ENCODE peak calls at places on chromosomes 4 and X, in seven cellular contexts. V is osteoblast; N is CD8-positive, alpha-beta memory T cell; I is PC-3; C is AG09309; G is CD8-positive, alpha-beta T cell; T is colonic mucosa. S is an unnamed sample.

GRCh38 chr4:126338572-126338971 is 1023.8 kb downstream of the FAT4 start:
- DNase-seq in V (no peak), N (no peak), I (no peak), C (no peak), G (no peak), T (no peak), S (no peak)

GRCh38 chr4:185128272-185129119 is 14.6 kb upstream of the SLC25A4 start:
- DNase-seq in V (peak; percentile 88), N (peak; percentile 29), I (no peak), C (no peak), G (no peak), T (no peak), S (no peak)

GRCh38 chr4:31613946-31614623 is 893.9 kb downstream of the PCDH7 start:
- DNase-seq in V (no peak), N (no peak), I (no peak), C (no peak), G (no peak), T (no peak), S (no peak)

GRCh38 chrX:53474707-53475106 is 40.5 kb upstream of the HSD17B10 start:
- DNase-seq in V (no peak), N (no peak), I (no peak), C (no peak), G (no peak), T (no peak), S (no peak)

GRCh38 chrX:30620980-30621716 is 32.1 kb upstream of the GK start:
- DNase-seq in V (peak; percentile 90), N (no peak), I (peak; percentile 78), C (peak; percentile 74), G (no peak), T (no peak), S (peak; percentile 29)

GRCh38 chr4:17468638-17469221 is 43.2 kb downstream of the QDPR start:
- DNase-seq in V (peak; percentile 66), N (no peak), I (peak; percentile 31), C (no peak), G (no peak), T (no peak), S (peak; percentile 24)

GRCh38 chr4:835148-836002 is 9.4 kb upstream of the CPLX1 start:
- DNase-seq in V (peak; percentile 83), N (no peak), I (no peak), C (no peak), G (no peak), T (peak; percentile 63), S (no peak)

GRCh38 chr4:94463771-94464170 is 12.0 kb downstream of the PDLIM5 start:
- DNase-seq in V (no peak), N (no peak), I (no peak), C (no peak), G (no peak), T (no peak), S (no peak)

GRCh38 chrX:115392871-115393270 is 103.4 kb downstream of the LUZP4 start:
- DNase-seq in V (no peak), N (no peak), I (no peak), C (no peak), G (no peak), T (no peak), S (no peak)

GRCh38 chr4:20592666-20593065 is 107.6 kb upstream of the PACRGL start:
- DNase-seq in V (peak; percentile 58), N (no peak), I (no peak), C (no peak), G (no peak), T (no peak), S (no peak)

GRCh38 chr4:184812651-184813181 is 13.1 kb downstream of the ACSL1 start:
- DNase-seq in V (peak; percentile 79), N (no peak), I (peak; percentile 61), C (no peak), G (no peak), T (no peak), S (no peak)

GRCh38 chrX:48720580-48721240 is 24.2 kb downstream of the SUV39H1 start:
- DNase-seq in V (no peak), N (peak; percentile 61), I (no peak), C (no peak), G (no peak), T (no peak), S (no peak)

GRCh38 chr4:54940996-54941395 is 184.4 kb downstream of the KDR start:
- DNase-seq in V (no peak), N (no peak), I (no peak), C (no peak), G (no peak), T (no peak), S (no peak)

GRCh38 chr4:15354358-15354757 is 73.5 kb upstream of the C1QTNF7 start:
- DNase-seq in V (no peak), N (no peak), I (no peak), C (no peak), G (no peak), T (no peak), S (no peak)

GRCh38 chr4:156547439-156547838 is 424.2 kb downstream of the PDGFC start:
- DNase-seq in V (peak; percentile 64), N (no peak), I (peak; percentile 72), C (peak; percentile 77), G (no peak), T (no peak), S (peak; percentile 79)

GRCh38 chrX:7759832-7760231 is 83.1 kb upstream of the VCX start:
- DNase-seq in V (no peak), N (no peak), I (no peak), C (no peak), G (no peak), T (no peak), S (no peak)

GRCh38 chr4:81335221-81335912 is 120.3 kb upstream of the PRKG2 start:
- DNase-seq in V (no peak), N (no peak), I (no peak), C (no peak), G (no peak), T (no peak), S (no peak)

GRCh38 chr4:76003620-76004019 is 3.7 kb downstream of the CXCL9 start:
- DNase-seq in V (no peak), N (no peak), I (no peak), C (no peak), G (no peak), T (no peak), S (no peak)

GRCh38 chr4:88003261-88003660 is 4.2 kb upstream of the PKD2 start:
- DNase-seq in V (no peak), N (no peak), I (no peak), C (no peak), G (no peak), T (no peak), S (no peak)

GRCh38 chrX:149819371-149819770 is 37.6 kb downstream of the MAGEA9 start:
- DNase-seq in V (no peak), N (no peak), I (no peak), C (no peak), G (no peak), T (no peak), S (no peak)

GRCh38 chr4:38488891-38489861 is 174.8 kb upstream of the KLF3 start:
- DNase-seq in V (no peak), N (no peak), I (no peak), C (no peak), G (no peak), T (peak; percentile 55), S (no peak)

GRCh38 chr4:2914220-2915126 is 48.7 kb downstream of the NOP14 start:
- DNase-seq in V (peak; percentile 27), N (peak; percentile 38), I (no peak), C (no peak), G (no peak), T (no peak), S (no peak)

DNA sequence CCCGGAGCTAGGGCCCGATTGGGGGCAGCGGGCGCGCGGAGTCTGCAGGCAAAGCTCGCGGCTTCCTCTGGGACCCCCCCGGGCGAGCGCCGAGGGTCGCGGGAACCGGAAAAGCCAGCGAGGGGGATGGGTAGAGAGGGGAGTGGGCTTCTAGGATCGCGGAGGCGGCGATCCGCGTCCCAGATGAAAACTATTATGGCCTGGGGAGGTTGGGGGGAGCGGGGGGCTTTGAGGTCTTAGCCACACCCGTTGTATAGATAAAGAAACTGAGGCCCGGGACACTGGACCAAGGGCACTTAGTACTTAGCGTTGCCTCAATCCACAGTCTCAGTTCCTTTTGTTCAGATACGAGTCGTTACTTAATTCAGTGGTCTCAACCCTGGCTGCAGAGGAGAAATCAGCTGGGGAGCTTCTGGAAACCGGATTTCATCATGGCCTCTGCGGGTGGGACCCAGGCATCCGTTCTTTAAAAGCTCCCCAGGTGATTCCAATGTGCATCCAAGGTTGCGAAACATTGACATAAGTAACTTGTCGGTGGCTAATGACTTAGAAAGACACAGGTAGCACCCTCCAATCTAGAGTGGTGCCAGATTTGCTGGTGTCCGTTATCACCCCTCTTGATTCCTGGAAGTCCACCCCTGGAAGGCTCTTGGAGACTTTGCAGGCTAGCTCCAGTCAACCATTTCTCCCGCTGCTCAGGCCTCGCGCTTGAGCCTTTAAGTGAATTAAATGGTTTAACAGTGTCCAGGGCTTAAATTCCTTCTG is 90.7 kb downstream of the GEMIN8 start:
- DNase-seq in V (no peak), N (no peak), I (no peak), C (no peak), G (no peak), T (no peak), S (no peak)
- H3K4me3 ChIP-seq in V (peak overlapping the region; percentile 63), N (no peak overlapping the region), I (peak overlapping the region; percentile 74), C (no peak overlapping the region), G (peak overlapping the region; percentile 41), T (peak overlapping the region; percentile 53), S (peak overlapping the region; percentile 46)

GRCh38 chrX:646228-646495 is 15.6 kb downstream of the SHOX start:
- DNase-seq in V (peak; percentile 41), N (no peak), I (no peak), C (no peak), G (no peak), T (no peak), S (no peak)
- H3K4me3 ChIP-seq in V (no peak overlapping the region), N (no peak overlapping the region), I (no peak overlapping the region), C (no peak overlapping the region), G (no peak overlapping the region), T (no peak overlapping the region), S (no peak overlapping the region)

DNA sequence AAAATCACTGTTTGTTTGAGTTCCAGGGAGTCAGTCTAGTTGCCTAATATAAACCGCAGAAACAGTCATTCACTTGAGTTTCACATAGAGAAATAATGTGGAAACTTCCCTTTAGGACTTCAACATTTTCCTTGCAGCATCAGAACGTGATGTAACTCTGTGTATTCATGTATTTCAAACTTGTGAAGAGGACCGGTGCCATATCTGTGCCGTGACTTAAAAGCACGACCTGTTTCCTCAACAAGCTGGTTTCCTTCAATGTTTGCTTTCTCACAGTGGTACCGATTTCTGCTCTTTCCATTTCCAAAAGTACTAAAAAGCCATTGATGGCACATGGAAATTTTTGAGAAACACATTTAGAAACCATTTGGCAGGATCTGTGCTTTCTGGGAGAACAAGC is 166.6 kb upstream of the RAPGEF2 start:
- DNase-seq in V (no peak), N (no peak), I (no peak), C (peak; percentile 67), G (no peak), T (no peak), S (no peak)
- H3K4me3 ChIP-seq in V (peak overlapping the region; percentile 54), N (no peak overlapping the region), I (no peak overlapping the region), C (no peak overlapping the region), G (no peak overlapping the region), T (no peak overlapping the region), S (no peak overlapping the region)

DNA sequence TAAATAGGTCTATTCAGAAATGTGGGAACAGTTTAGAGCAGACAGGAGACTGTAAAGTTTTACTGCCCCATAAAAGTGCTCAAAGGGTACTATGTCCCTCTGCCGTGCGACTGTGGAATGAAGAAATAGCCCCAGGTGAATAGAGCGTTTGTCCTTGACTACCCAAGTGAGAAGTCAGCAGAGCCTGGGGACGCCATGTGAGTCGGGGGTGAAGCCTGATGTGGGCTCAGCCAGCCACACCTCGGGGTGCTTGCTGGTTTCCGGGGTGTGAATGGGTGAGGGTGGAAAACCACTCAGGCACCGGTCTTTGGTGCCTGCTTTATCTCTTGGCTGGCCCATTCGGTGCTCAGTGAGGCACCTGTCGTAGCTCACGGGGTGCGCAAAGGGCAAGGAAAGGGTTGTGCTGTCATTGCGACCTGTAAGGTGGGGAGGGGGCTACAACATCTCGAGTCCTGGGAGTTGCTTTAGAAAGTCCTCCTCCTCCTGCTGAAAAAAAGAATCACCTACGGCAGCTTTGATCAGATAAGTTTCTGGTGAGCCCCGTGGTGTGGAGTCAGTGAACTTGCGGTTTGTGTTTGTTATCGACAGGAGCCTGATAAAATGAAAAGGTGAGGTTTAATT is 895 bp downstream of the TRIM2 start:
- DNase-seq in V (no peak), N (peak; percentile 37), I (peak; percentile 79), C (no peak), G (peak; percentile 23), T (peak; percentile 79), S (no peak)
- H3K4me3 ChIP-seq in V (no peak overlapping the region), N (peak overlapping the region; percentile 55), I (peak overlapping the region; percentile 59), C (no peak overlapping the region), G (no peak overlapping the region), T (peak overlapping the region; percentile 40), S (no peak overlapping the region)